ENCODE peak calls at places on chromosome 5, in six cellular contexts. One of them, this sample, is unnamed.

GRCh38 chr5:145979270-145980223 is 43.2 kb downstream of the SH3RF2 start:
- DNase-seq in BJ: no peak
- DNase-seq in small intestine: peak
- DNase-seq in psoas muscle: no peak
- DNase-seq in natural killer cell treated with Interleukin-12 subunit alpha and Interleukin-12 subunit beta and Interleukin-15 and Interleukin-18, amount 100 ng/mL, for 72 hours: no peak
- DNase-seq in NCI-H1092: no peak
- DNase-seq in this sample: no peak

GRCh38 chr5:76256116-76256889 is 146.8 kb upstream of the IQGAP2 start:
- DNase-seq in small intestine: peak
- DNase-seq in psoas muscle: no peak
- DNase-seq in BJ: no peak
- DNase-seq in NCI-H1092: no peak
- DNase-seq in natural killer cell treated with Interleukin-12 subunit alpha and Interleukin-12 subunit beta and Interleukin-15 and Interleukin-18, amount 100 ng/mL, for 72 hours: peak
- DNase-seq in this sample: peak

GRCh38 chr5:85760519-85760918 is 857.2 kb upstream of the COX7C start:
- DNase-seq in psoas muscle: no peak
- DNase-seq in small intestine: no peak
- DNase-seq in BJ: no peak
- DNase-seq in natural killer cell treated with Interleukin-12 subunit alpha and Interleukin-12 subunit beta and Interleukin-15 and Interleukin-18, amount 100 ng/mL, for 72 hours: no peak
- DNase-seq in NCI-H1092: no peak
- DNase-seq in this sample: no peak

GRCh38 chr5:54457094-54457531 is 1.6 kb downstream of the HSPB3 start:
- DNase-seq in small intestine: peak
- DNase-seq in natural killer cell treated with Interleukin-12 subunit alpha and Interleukin-12 subunit beta and Interleukin-15 and Interleukin-18, amount 100 ng/mL, for 72 hours: no peak
- DNase-seq in BJ: peak
- DNase-seq in NCI-H1092: no peak
- DNase-seq in psoas muscle: peak
- DNase-seq in this sample: no peak

GRCh38 chr5:82623094-82623514 is 344.9 kb upstream of the RPS23 start:
- DNase-seq in NCI-H1092: no peak
- DNase-seq in small intestine: peak
- DNase-seq in BJ: no peak
- DNase-seq in natural killer cell treated with Interleukin-12 subunit alpha and Interleukin-12 subunit beta and Interleukin-15 and Interleukin-18, amount 100 ng/mL, for 72 hours: no peak
- DNase-seq in psoas muscle: no peak
- DNase-seq in this sample: no peak

GRCh38 chr5:45385321-45386058 is 310.7 kb downstream of the HCN1 start:
- DNase-seq in NCI-H1092: no peak
- DNase-seq in psoas muscle: peak
- DNase-seq in small intestine: no peak
- DNase-seq in natural killer cell treated with Interleukin-12 subunit alpha and Interleukin-12 subunit beta and Interleukin-15 and Interleukin-18, amount 100 ng/mL, for 72 hours: no peak
- DNase-seq in BJ: peak
- DNase-seq in this sample: no peak

GRCh38 chr5:90000351-90000750 is 409.2 kb downstream of the CETN3 start:
- DNase-seq in psoas muscle: no peak
- DNase-seq in natural killer cell treated with Interleukin-12 subunit alpha and Interleukin-12 subunit beta and Interleukin-15 and Interleukin-18, amount 100 ng/mL, for 72 hours: no peak
- DNase-seq in BJ: no peak
- DNase-seq in small intestine: no peak
- DNase-seq in NCI-H1092: no peak
- DNase-seq in this sample: no peak

GRCh38 chr5:147445951-147446350 is 63.9 kb downstream of the DPYSL3 start:
- DNase-seq in psoas muscle: no peak
- DNase-seq in NCI-H1092: no peak
- DNase-seq in natural killer cell treated with Interleukin-12 subunit alpha and Interleukin-12 subunit beta and Interleukin-15 and Interleukin-18, amount 100 ng/mL, for 72 hours: no peak
- DNase-seq in small intestine: no peak
- DNase-seq in BJ: no peak
- DNase-seq in this sample: no peak

GRCh38 chr5:150125334-150125733 is 30.3 kb downstream of the PDGFRB start:
- DNase-seq in BJ: no peak
- DNase-seq in natural killer cell treated with Interleukin-12 subunit alpha and Interleukin-12 subunit beta and Interleukin-15 and Interleukin-18, amount 100 ng/mL, for 72 hours: no peak
- DNase-seq in NCI-H1092: no peak
- DNase-seq in psoas muscle: no peak
- DNase-seq in small intestine: no peak
- DNase-seq in this sample: no peak